ENCODE peak calls at places on chromosomes 2 and 18, in four cellular contexts. G is left ventricle myocardium inferior, Y is SJSA1, A is testis. H is an unnamed sample.

GRCh38 chr2:28471214-28471613 is 24.6 kb upstream of the PLB1 start:
- DNase-seq in Y (no peak), A (peak; percentile 45), G (no peak), H (no peak)

GRCh38 chr18:36441872-36442271 is 144.4 kb downstream of the FHOD3 start:
- DNase-seq in G (no peak), A (no peak), Y (no peak), H (no peak)

GRCh38 chr2:236859896-236860295 is 225.8 kb upstream of the COPS8 start:
- DNase-seq in A (no peak), G (no peak), Y (no peak), H (no peak)

GRCh38 chr2:191359186-191359585 is 114.0 kb downstream of the MYO1B start:
- DNase-seq in G (no peak), Y (no peak), A (no peak), H (no peak)

GRCh38 chr2:71831208-71831577 is 316.5 kb downstream of the CYP26B1 start:
- DNase-seq in A (no peak), Y (peak; percentile 90), G (peak; percentile 61), H (no peak)

GRCh38 chr2:8154936-8155335 is 526.9 kb upstream of the ID2 start:
- DNase-seq in G (no peak), A (no peak), Y (no peak), H (no peak)

GRCh38 chr2:186641807-186642321 is 52.0 kb upstream of the FAM171B start:
- DNase-seq in G (no peak), Y (no peak), A (peak; percentile 49), H (peak; percentile 32)

GRCh38 chr2:85785027-85785822 is 31.4 kb downstream of the ATOH8 start:
- DNase-seq in G (no peak), Y (peak; percentile 53), A (no peak), H (peak; percentile 64)

GRCh38 chr2:31704561-31705212 is 123.9 kb upstream of the SRD5A2 start:
- DNase-seq in A (no peak), Y (no peak), G (no peak), H (no peak)

GRCh38 chr2:68428746-68429145 is 38.3 kb downstream of the FBXO48 start:
- DNase-seq in Y (no peak), G (no peak), A (no peak), H (no peak)

GRCh38 chr2:9332853-9333245 is 90.5 kb downstream of the ITGB1BP1 start:
- DNase-seq in Y (no peak), A (no peak), G (no peak), H (no peak)

GRCh38 chr18:79426376-79427300 is 30.9 kb downstream of the NFATC1 start:
- DNase-seq in A (no peak), G (no peak), Y (no peak), H (no peak)

GRCh38 chr2:25517701-25518100 is 155.7 kb downstream of the DTNB start:
- DNase-seq in Y (no peak), A (no peak), G (no peak), H (no peak)

GRCh38 chr18:74524097-74524496 is 10.2 kb upstream of the CNDP1 start:
- DNase-seq in G (no peak), Y (no peak), A (no peak), H (no peak)

GRCh38 chr2:180110469-180110868 is 103.4 kb upstream of the CWC22 start:
- DNase-seq in A (no peak), Y (no peak), G (no peak), H (peak; percentile 47)

GRCh38 chr2:122799391-122799790 is 1043.9 kb downstream of the TSN start:
- DNase-seq in Y (no peak), A (no peak), G (no peak), H (no peak)

DNA sequence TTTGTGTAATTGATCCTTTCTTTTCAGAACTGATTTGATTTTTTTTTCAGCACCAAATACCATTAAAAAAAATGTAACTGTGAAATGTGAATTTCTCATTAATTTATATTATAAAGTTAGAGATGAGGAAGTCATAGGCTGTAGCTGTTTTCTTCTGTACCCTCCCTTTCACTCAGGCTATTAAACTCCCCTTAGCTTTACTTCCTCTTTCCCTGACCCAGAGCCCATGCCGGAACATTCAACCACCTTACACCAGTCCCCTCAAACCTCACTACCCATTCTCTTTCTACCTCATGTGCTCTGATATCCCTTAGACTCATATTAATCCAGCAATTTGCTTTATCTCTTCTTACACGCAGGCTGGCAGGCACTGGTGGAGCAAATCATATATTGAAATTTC is 12.4 kb downstream of the GALNT5 start:
- DNase-seq in Y (no peak), A (no peak), G (no peak), H (no peak)
- H3K27ac ChIP-seq in Y (no peak overlapping the region), A (no peak overlapping the region), G (no peak overlapping the region), H (no peak overlapping the region)

GRCh38 chr2:190180313-190181065 is 118.0 kb upstream of the MSTN start:
- DNase-seq in Y (no peak), G (peak; percentile 73), A (peak; percentile 72), H (peak; percentile 86)

GRCh38 chr2:190182071-190182524 is 119.6 kb upstream of the MSTN start:
- DNase-seq in G (no peak), Y (no peak), A (no peak), H (no peak)

GRCh38 chr2:190181066-190181681 is 118.6 kb upstream of the MSTN start:
- DNase-seq in A (no peak), Y (no peak), G (no peak), H (no peak)

GRCh38 chr2:190178066-190178722 is 115.7 kb upstream of the MSTN start:
- DNase-seq in Y (no peak), A (no peak), G (no peak), H (no peak)

DNA sequence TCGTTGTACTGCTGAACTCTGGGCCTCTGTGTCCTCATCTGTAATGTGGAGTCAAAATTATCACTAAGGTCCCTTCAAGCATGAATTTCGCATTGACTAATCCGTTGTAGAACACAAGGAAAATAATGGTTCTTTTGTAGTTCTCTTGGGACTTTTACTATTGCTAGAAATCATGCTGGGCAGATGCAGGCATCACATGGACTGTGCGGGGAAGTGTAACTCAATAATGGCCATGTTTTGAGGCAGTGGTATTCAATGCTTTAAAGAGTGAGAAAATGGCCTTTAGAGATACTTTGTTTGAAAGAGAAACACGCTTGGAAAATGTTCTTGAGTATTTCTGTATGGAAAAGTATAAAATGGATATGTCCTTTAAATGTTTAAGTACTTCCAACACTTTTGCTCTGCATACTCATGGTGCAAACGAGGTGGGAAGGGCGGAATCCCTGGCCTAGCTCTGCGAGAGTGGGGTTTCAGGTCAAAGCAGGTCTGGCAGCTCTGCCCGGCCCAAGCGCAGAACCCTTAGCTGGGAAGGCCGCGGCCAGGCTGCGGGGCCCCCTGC is 117.3 kb upstream of the MSTN start:
- DNase-seq in A (no peak), Y (no peak), G (no peak), H (no peak)
- H3K4me3 ChIP-seq in A (peak overlapping the region; percentile 55), Y (peak overlapping the region; percentile 44), G (peak overlapping the region; percentile 84), H (peak overlapping the region; percentile 53)

GRCh38 chr2:168915433-168916328 is 14.6 kb downstream of the G6PC2 start:
- DNase-seq in Y (no peak), G (no peak), A (no peak), H (no peak)
- H3K27ac ChIP-seq in Y (no peak overlapping the region), G (no peak overlapping the region), A (no peak overlapping the region), H (no peak overlapping the region)

GRCh38 chr2:30464544-30465170 is 17.6 kb downstream of the LCLAT1 start:
- DNase-seq in Y (no peak), A (no peak), G (no peak), H (no peak)

GRCh38 chr2:30463535-30463934 is 16.5 kb downstream of the LCLAT1 start:
- DNase-seq in A (no peak), Y (no peak), G (no peak), H (no peak)

GRCh38 chr2:30466216-30466615 is 19.2 kb downstream of the LCLAT1 start:
- DNase-seq in A (no peak), Y (no peak), G (no peak), H (no peak)

GRCh38 chr2:30462131-30462857 is 15.2 kb downstream of the LCLAT1 start:
- DNase-seq in A (no peak), Y (no peak), G (no peak), H (no peak)

GRCh38 chr2:30465171-30465545 is 18.1 kb downstream of the LCLAT1 start:
- DNase-seq in G (no peak), Y (no peak), A (no peak), H (no peak)
- H3K4me3 ChIP-seq in G (peak overlapping the region; percentile 32), Y (no peak overlapping the region), A (no peak overlapping the region), H (no peak overlapping the region)

DNA sequence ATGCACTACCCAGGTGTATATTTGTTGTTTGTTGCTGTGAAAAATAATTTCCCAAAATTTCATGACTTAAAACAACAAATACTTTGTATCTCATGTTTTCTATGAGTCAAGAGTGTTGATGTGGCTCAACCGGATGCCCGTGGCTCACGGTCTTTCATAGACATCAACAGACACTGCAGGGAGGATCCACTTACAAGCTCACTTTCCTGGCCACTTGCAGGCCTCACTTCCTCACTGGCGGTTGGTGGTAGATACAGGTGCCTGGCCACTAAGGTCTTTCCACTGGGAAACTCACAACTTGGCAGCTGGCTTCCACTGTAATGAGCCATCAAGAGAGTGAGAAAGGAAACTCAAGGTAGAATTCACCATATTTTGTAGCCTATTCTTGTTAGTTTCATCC is 662.9 kb downstream of the IRS1 start:
- DNase-seq in Y (no peak), G (no peak), A (no peak), H (no peak)
- H3K27ac ChIP-seq in Y (no peak overlapping the region), G (no peak overlapping the region), A (no peak overlapping the region), H (no peak overlapping the region)